ENCODE peak calls at places on chromosomes 12 and 14, in six cellular contexts. T is mesendoderm, E is IMR-90, Z is H9, B is mesenchymal stem cell, M is neuronal stem cell. Q is an unnamed sample.
A peak's percentile ranks its signal among the peaks of the same experiment; 100 is the strongest.

GRCh38 chr12:44247588-44247987 is 411.7 kb downstream of the TMEM117 start:
- DNase-seq in T (peak; percentile 49), E (no peak), Z (peak; percentile 56), B (no peak), M (no peak), Q (peak; percentile 60)

GRCh38 chr12:46364777-46365580 is 7.6 kb downstream of the SLC38A2 start:
- DNase-seq in T (no peak), E (peak; percentile 85), Z (no peak), B (peak; percentile 61), M (no peak), Q (no peak)

GRCh38 chr14:74964787-74965769 is 9.7 kb upstream of the PGF start:
- DNase-seq in T (no peak), E (peak; percentile 40), Z (no peak), B (peak; percentile 43), M (no peak), Q (no peak)

GRCh38 chr14:56199976-56200577 is 81.9 kb downstream of the PELI2 start:
- DNase-seq in T (no peak), E (peak; percentile 35), Z (no peak), B (peak; percentile 20), M (no peak), Q (no peak)

GRCh38 chr12:17278946-17279345 is 673.0 kb upstream of the LMO3 start:
- DNase-seq in T (peak; percentile 11), E (no peak), Z (no peak), B (no peak), M (no peak), Q (no peak)

GRCh38 chr12:54411398-54412241 is 7.4 kb downstream of the ITGA5 start:
- DNase-seq in T (no peak), E (peak; percentile 96), Z (peak; percentile 76), B (peak; percentile 97), M (no peak), Q (peak; percentile 67)

GRCh38 chr14:73173092-73173735 is 36.9 kb downstream of the PSEN1 start:
- DNase-seq in T (peak; percentile 16), E (peak; percentile 65), Z (no peak), B (peak; percentile 57), M (peak; percentile 6), Q (no peak)

GRCh38 chr12:27488479-27488878 is 35.5 kb upstream of the PPFIBP1 start:
- DNase-seq in T (peak; percentile 26), E (no peak), Z (no peak), B (no peak), M (no peak), Q (no peak)

GRCh38 chr12:62715086-62715786 is 219.7 kb downstream of the PPM1H start:
- DNase-seq in T (no peak), E (no peak), Z (no peak), B (no peak), M (peak; percentile 50), Q (no peak)

GRCh38 chr14:30521899-30522736 is 36.8 kb upstream of the G2E3 start:
- DNase-seq in T (peak; percentile 47), E (peak; percentile 51), Z (no peak), B (peak; percentile 57), M (peak; percentile 20), Q (no peak)

GRCh38 chr14:55327179-55327578 is 56.0 kb downstream of the FBXO34 start:
- DNase-seq in T (no peak), E (no peak), Z (no peak), B (no peak), M (no peak), Q (no peak)

GRCh38 chr14:88614218-88614907 is 51.5 kb downstream of the ZC3H14 start:
- DNase-seq in T (no peak), E (peak; percentile 81), Z (no peak), B (peak; percentile 61), M (no peak), Q (no peak)

DNA sequence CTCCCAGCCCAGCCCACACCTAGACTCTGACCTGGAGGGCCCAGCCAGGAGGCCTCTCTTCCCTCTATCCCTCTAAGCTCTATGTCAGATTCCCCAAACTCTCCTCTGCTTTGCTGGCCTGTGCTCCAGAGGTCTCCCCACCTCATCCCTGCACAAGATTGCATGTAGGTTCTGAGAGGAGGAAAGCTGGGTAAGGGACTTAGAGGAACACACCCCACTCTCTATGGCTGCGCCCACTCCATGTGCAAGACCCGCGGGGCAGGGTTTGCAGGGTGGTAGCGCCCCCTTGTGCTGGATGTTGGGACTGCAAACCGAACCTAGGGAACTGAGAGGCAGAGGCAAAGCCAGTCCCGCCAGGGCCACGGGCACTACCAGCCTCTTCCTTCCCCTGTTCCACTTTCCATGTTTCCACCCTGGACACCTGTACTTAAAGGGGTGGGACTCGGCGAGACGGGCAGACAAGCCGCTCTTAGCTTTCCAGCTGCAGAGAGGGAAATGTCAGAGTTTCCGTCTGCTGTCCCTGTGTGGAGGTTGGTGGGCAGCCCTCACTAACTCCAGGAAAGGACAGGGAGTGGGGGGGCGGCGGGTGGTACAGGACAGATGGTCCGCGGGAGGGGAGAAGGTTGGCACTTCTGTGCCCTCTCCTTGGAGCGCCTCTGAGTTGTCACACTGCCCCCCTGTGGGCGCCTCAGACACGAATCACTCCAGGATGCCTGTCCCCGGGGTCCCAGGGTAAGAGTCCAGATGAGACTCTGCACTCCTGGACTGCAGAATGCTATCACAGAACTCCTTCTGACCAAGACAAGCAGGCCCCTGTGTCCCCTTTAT is 16.8 kb downstream of the MMP14 start:
- DNase-seq in T (peak; percentile 89), E (peak; percentile 83), Z (peak; percentile 89), B (peak; percentile 84), M (peak; percentile 84), Q (no peak)
- H2BK15ac ChIP-seq in T (no peak overlapping the region), E (peak overlapping the region; percentile 97), Z (no peak overlapping the region), B (peak overlapping the region; percentile 60), M (no peak overlapping the region), Q (no peak overlapping the region)

DNA sequence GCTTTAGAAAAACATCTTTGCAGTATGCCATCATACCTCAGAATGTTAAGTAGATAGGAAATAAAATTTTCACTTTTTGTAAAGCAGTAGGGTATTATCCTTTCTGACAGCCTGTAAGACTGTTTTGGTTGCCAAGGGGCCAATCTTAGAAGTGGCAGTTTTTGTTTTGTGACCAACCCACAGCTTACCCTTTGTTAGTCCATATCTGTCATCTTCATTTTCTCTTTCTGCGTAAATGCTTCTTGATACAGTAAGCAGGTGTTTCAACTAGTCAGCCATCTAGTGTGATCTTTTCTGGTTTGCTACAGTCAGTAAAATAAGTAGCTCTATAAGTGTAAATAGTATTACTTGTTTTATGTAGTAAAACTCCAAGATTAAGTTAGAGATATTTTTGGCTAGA is 8.8 kb downstream of the PPM1A start:
- DNase-seq in T (no peak), E (no peak), Z (no peak), B (no peak), M (no peak), Q (no peak)
- H2BK15ac ChIP-seq in T (no peak overlapping the region), E (no peak overlapping the region), Z (no peak overlapping the region), B (no peak overlapping the region), M (no peak overlapping the region), Q (no peak overlapping the region)

DNA sequence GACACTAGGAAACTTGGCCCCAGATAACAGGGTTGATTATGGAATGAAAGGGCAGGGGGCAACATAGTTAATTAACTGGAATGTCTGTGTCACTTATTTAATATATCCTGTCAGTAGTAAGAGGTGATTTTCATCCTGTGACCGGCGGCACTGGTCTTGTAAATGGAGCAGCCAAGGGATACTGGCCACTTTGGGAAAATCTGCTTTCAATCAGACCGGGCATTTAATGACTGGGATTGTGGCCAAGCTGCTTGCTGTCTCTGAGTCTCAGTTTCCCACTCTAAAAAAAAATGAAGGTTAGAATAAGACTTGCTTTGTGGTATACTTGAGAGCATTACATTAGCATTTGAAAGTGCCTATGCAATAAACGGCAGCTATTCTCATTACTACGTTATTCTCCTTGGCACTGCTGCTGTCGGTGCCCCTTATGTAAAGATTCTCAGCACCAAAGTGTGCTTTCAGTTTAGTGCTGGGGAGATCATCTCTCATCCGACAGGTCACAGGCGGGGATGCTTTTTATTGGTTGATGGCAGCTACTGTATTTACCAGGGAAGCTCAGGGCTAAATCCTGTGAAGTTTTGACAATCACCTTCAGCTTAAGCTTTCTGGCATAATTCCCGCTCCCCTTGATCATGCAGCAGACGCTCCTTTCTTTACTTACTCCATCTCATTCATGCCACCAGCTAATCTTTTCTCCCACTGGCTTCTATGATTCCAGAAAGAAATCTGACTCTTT is 162.1 kb downstream of the ESRRB start:
- DNase-seq in T (no peak), E (no peak), Z (no peak), B (no peak), M (no peak), Q (no peak)
- H2BK15ac ChIP-seq in T (no peak overlapping the region), E (no peak overlapping the region), Z (no peak overlapping the region), B (no peak overlapping the region), M (no peak overlapping the region), Q (no peak overlapping the region)

GRCh38 chr12:12604790-12605189 is 6.9 kb upstream of the CREBL2 start:
- DNase-seq in T (no peak), E (no peak), Z (no peak), B (no peak), M (no peak), Q (no peak)
- H2BK15ac ChIP-seq in T (no peak overlapping the region), E (no peak overlapping the region), Z (no peak overlapping the region), B (no peak overlapping the region), M (no peak overlapping the region), Q (no peak overlapping the region)